ENCODE peak calls at places on chromosome X, in four cellular contexts. One of them, this sample, is unnamed.

GRCh38 chrX:131677655-131678628 is 134.1 kb downstream of the OR13H1 start:
- DNase-seq in epithelial cell of esophagus: peak
- DNase-seq in A549: peak
- DNase-seq in BJ: no peak
- DNase-seq in this sample: peak

GRCh38 chrX:117851025-117851424 is 265.6 kb downstream of the KLHL13 start:
- DNase-seq in epithelial cell of esophagus: no peak
- DNase-seq in A549: no peak
- DNase-seq in BJ: no peak
- DNase-seq in this sample: no peak

GRCh38 chrX:49186125-49187027 is at the start of gene PRICKLE3:
- DNase-seq in epithelial cell of esophagus: peak
- DNase-seq in A549: peak
- DNase-seq in BJ: no peak
- DNase-seq in this sample: peak

GRCh38 chrX:12115377-12115776 is 22.9 kb upstream of the FRMPD4 start:
- DNase-seq in epithelial cell of esophagus: no peak
- DNase-seq in A549: no peak
- DNase-seq in BJ: no peak
- DNase-seq in this sample: peak

GRCh38 chrX:136794080-136794479 is 13.3 kb upstream of the ARHGEF6 start:
- DNase-seq in epithelial cell of esophagus: no peak
- DNase-seq in A549: no peak
- DNase-seq in BJ: no peak
- DNase-seq in this sample: no peak

GRCh38 chrX:29947225-29947624 is 268.1 kb upstream of the MAGEB2 start:
- DNase-seq in epithelial cell of esophagus: no peak
- DNase-seq in A549: no peak
- DNase-seq in BJ: no peak
- DNase-seq in this sample: no peak

GRCh38 chrX:123860506-123860840 is 620 bp downstream of the XIAP start:
- DNase-seq in epithelial cell of esophagus: no peak
- DNase-seq in A549: peak
- DNase-seq in BJ: no peak
- DNase-seq in this sample: no peak

GRCh38 chrX:68822641-68823410 is 6.0 kb upstream of the EFNB1 start:
- DNase-seq in epithelial cell of esophagus: peak
- DNase-seq in A549: peak
- DNase-seq in BJ: no peak
- DNase-seq in this sample: peak

GRCh38 chrX:117969782-117970181 is 146.8 kb downstream of the KLHL13 start:
- DNase-seq in epithelial cell of esophagus: no peak
- DNase-seq in A549: no peak
- DNase-seq in BJ: no peak
- DNase-seq in this sample: no peak

GRCh38 chrX:34563809-34564208 is 93.3 kb downstream of the TMEM47 start:
- DNase-seq in epithelial cell of esophagus: peak
- DNase-seq in A549: no peak
- DNase-seq in BJ: no peak
- DNase-seq in this sample: peak

GRCh38 chrX:124348152-124348551 is 1.8 kb downstream of the SH2D1A start:
- DNase-seq in epithelial cell of esophagus: peak
- DNase-seq in A549: no peak
- DNase-seq in BJ: no peak
- DNase-seq in this sample: no peak

GRCh38 chrX:127570276-127570675 is 481.9 kb downstream of the ACTRT1 start:
- DNase-seq in epithelial cell of esophagus: no peak
- DNase-seq in A549: no peak
- DNase-seq in BJ: no peak
- DNase-seq in this sample: no peak

GRCh38 chrX:129772796-129773431 is 6.8 kb upstream of the SASH3 start:
- DNase-seq in epithelial cell of esophagus: no peak
- DNase-seq in A549: no peak
- DNase-seq in BJ: no peak
- DNase-seq in this sample: no peak

GRCh38 chrX:103776586-103776985 is at the start of gene PLP1:
- DNase-seq in epithelial cell of esophagus: no peak
- DNase-seq in A549: no peak
- DNase-seq in BJ: no peak
- DNase-seq in this sample: no peak

GRCh38 chrX:109643687-109644086 is 18.7 kb upstream of the KCNE5 start:
- DNase-seq in epithelial cell of esophagus: no peak
- DNase-seq in A549: no peak
- DNase-seq in BJ: no peak
- DNase-seq in this sample: no peak

GRCh38 chrX:12975999-12976558 is 1.2 kb downstream of the TMSB4X start:
- DNase-seq in epithelial cell of esophagus: peak
- DNase-seq in A549: peak
- DNase-seq in BJ: no peak
- DNase-seq in this sample: peak

GRCh38 chrX:135345328-135345645 is 36.0 kb downstream of the ETDC start:
- DNase-seq in epithelial cell of esophagus: no peak
- DNase-seq in A549: peak
- DNase-seq in BJ: peak
- DNase-seq in this sample: peak

GRCh38 chrX:44675364-44676024 is 132.8 kb upstream of the FUNDC1 start:
- DNase-seq in epithelial cell of esophagus: peak
- DNase-seq in A549: peak
- DNase-seq in BJ: peak
- DNase-seq in this sample: peak
- TF ChIP-seq CTCF in epithelial cell of esophagus: no peak
- TF ChIP-seq CTCF in A549: no peak
- TF ChIP-seq CTCF in BJ: no peak
- TF ChIP-seq CTCF in this sample: no peak

GRCh38 chrX:140509468-140510305 is 4.8 kb upstream of the SOX3 start:
- DNase-seq in epithelial cell of esophagus: no peak
- DNase-seq in A549: no peak
- DNase-seq in BJ: no peak
- DNase-seq in this sample: no peak

GRCh38 chrX:140507223-140507981 is 2.5 kb upstream of the SOX3 start:
- DNase-seq in epithelial cell of esophagus: peak
- DNase-seq in A549: no peak
- DNase-seq in BJ: no peak
- DNase-seq in this sample: peak

GRCh38 chrX:140505421-140506337 is 810 bp upstream of the SOX3 start:
- DNase-seq in epithelial cell of esophagus: no peak
- DNase-seq in A549: no peak
- DNase-seq in BJ: no peak
- DNase-seq in this sample: no peak

GRCh38 chrX:140508958-140509357 is 4.1 kb upstream of the SOX3 start:
- DNase-seq in epithelial cell of esophagus: no peak
- DNase-seq in A549: no peak
- DNase-seq in BJ: no peak
- DNase-seq in this sample: no peak

GRCh38 chrX:140507982-140508305 is 3.1 kb upstream of the SOX3 start:
- DNase-seq in epithelial cell of esophagus: no peak
- DNase-seq in A549: no peak
- DNase-seq in BJ: no peak
- DNase-seq in this sample: no peak
- TF ChIP-seq CTCF in epithelial cell of esophagus: no peak
- TF ChIP-seq CTCF in A549: no peak
- TF ChIP-seq CTCF in BJ: no peak
- TF ChIP-seq CTCF in this sample: no peak

GRCh38 chrX:154059729-154060245 is 37.7 kb downstream of the MECP2 start:
- DNase-seq in epithelial cell of esophagus: no peak
- DNase-seq in A549: no peak
- DNase-seq in BJ: no peak
- DNase-seq in this sample: no peak

GRCh38 chrX:154056739-154057367 is 37.2 kb upstream of the IRAK1 start:
- DNase-seq in epithelial cell of esophagus: peak
- DNase-seq in A549: no peak
- DNase-seq in BJ: no peak
- DNase-seq in this sample: peak

GRCh38 chrX:154058207-154058997 is 38.7 kb upstream of the IRAK1 start:
- DNase-seq in epithelial cell of esophagus: no peak
- DNase-seq in A549: no peak
- DNase-seq in BJ: no peak
- DNase-seq in this sample: no peak

GRCh38 chrX:154059231-154059630 is 38.3 kb downstream of the MECP2 start:
- DNase-seq in epithelial cell of esophagus: no peak
- DNase-seq in A549: no peak
- DNase-seq in BJ: no peak
- DNase-seq in this sample: no peak

GRCh38 chrX:154057790-154058189 is 38.1 kb upstream of the IRAK1 start:
- DNase-seq in epithelial cell of esophagus: no peak
- DNase-seq in A549: no peak
- DNase-seq in BJ: no peak
- DNase-seq in this sample: no peak
- TF ChIP-seq CTCF in epithelial cell of esophagus: no peak
- TF ChIP-seq CTCF in A549: no peak
- TF ChIP-seq CTCF in BJ: no peak
- TF ChIP-seq CTCF in this sample: no peak

GRCh38 chrX:148049441-148049840 is 68.3 kb downstream of the FMR1NB start:
- DNase-seq in epithelial cell of esophagus: peak
- DNase-seq in A549: peak
- DNase-seq in BJ: no peak
- DNase-seq in this sample: peak
- TF ChIP-seq CTCF in epithelial cell of esophagus: peak
- TF ChIP-seq CTCF in A549: peak
- TF ChIP-seq CTCF in BJ: peak
- TF ChIP-seq CTCF in this sample: peak

GRCh38 chrX:78886550-78886949 is 58.6 kb upstream of the P2RY10 start:
- DNase-seq in epithelial cell of esophagus: peak
- DNase-seq in A549: peak
- DNase-seq in BJ: no peak
- DNase-seq in this sample: peak
- TF ChIP-seq CTCF in epithelial cell of esophagus: no peak
- TF ChIP-seq CTCF in A549: peak
- TF ChIP-seq CTCF in BJ: peak
- TF ChIP-seq CTCF in this sample: peak